ENCODE peak calls at places on chromosomes 11 and 22, in five cellular contexts. N, C, O, V and B are unnamed samples.

GRCh38 chr11:95505927-95506426 is 275.0 kb upstream of the SESN3 start:
- DNase-seq in N (peak; percentile 85), C (peak; percentile 89), O (no peak), V (no peak), B (peak; percentile 39)

GRCh38 chr11:128194226-128194625 is 393.1 kb downstream of the ETS1 start:
- DNase-seq in N (no peak), C (peak; percentile 30), O (no peak), V (no peak), B (no peak)

GRCh38 chr22:43090130-43090789 is 1.1 kb upstream of the TTLL1 start:
- DNase-seq in N (peak; percentile 80), C (peak; percentile 90), O (peak; percentile 32), V (no peak), B (no peak)

GRCh38 chr22:49827853-49828598 is at the start of gene BRD1:
- DNase-seq in N (peak; percentile 8), C (peak; percentile 77), O (peak; percentile 90), V (peak; percentile 85), B (no peak)

GRCh38 chr11:35798423-35798822 is 135.8 kb downstream of the TRIM44 start:
- DNase-seq in N (no peak), C (no peak), O (no peak), V (no peak), B (no peak)

GRCh38 chr11:130560000-130560852 is 111.8 kb downstream of the ADAMTS15 start:
- DNase-seq in N (no peak), C (peak; percentile 26), O (no peak), V (no peak), B (no peak)

GRCh38 chr11:64000026-64000739 is 13.9 kb downstream of the OTUB1 start:
- DNase-seq in N (peak; percentile 33), C (peak; percentile 84), O (peak; percentile 99), V (peak; percentile 88), B (no peak)

GRCh38 chr11:68012843-68013610 is 2.9 kb downstream of the ALDH3B1 start:
- DNase-seq in N (peak; percentile 94), C (peak; percentile 98), O (no peak), V (no peak), B (no peak)

GRCh38 chr11:77374611-77375031 is 73.1 kb upstream of the GDPD4 start:
- DNase-seq in N (peak; percentile 18), C (no peak), O (no peak), V (no peak), B (no peak)

GRCh38 chr11:76656087-76656531 is 14.4 kb downstream of the LRRC32 start:
- DNase-seq in N (no peak), C (no peak), O (no peak), V (no peak), B (no peak)

GRCh38 chr11:113796663-113797259 is 17.2 kb downstream of the CLDN25 start:
- DNase-seq in N (peak; percentile 58), C (peak; percentile 52), O (peak; percentile 64), V (no peak), B (no peak)

GRCh38 chr11:112884012-112884767 is 77.0 kb upstream of the NCAM1 start:
- DNase-seq in N (no peak), C (no peak), O (no peak), V (no peak), B (no peak)

GRCh38 chr11:109043318-109043717 is 378.4 kb downstream of the DDX10 start:
- DNase-seq in N (no peak), C (no peak), O (no peak), V (no peak), B (peak; percentile 12)

GRCh38 chr11:66454828-66455227 is 11.9 kb upstream of the PELI3 start:
- DNase-seq in N (no peak), C (no peak), O (no peak), V (no peak), B (no peak)

GRCh38 chr22:23137905-23138520 is 3.8 kb downstream of the RSPH14 start:
- DNase-seq in N (no peak), C (peak; percentile 8), O (no peak), V (no peak), B (no peak)

GRCh38 chr11:10941429-10941828 is 83.6 kb upstream of the ZBED5 start:
- DNase-seq in N (no peak), C (no peak), O (no peak), V (no peak), B (no peak)

GRCh38 chr11:84691830-84692229 is 935.3 kb downstream of the DLG2 start:
- DNase-seq in N (no peak), C (no peak), O (peak; percentile 17), V (no peak), B (no peak)

GRCh38 chr11:43810929-43811596 is 69.6 kb upstream of the ALKBH3 start:
- DNase-seq in N (no peak), C (peak; percentile 37), O (no peak), V (no peak), B (no peak)

GRCh38 chr11:28739489-28740280 is 631.5 kb downstream of the METTL15 start:
- DNase-seq in N (no peak), C (no peak), O (no peak), V (no peak), B (no peak)
- H3K4me3 ChIP-seq in N (no peak overlapping the region), C (no peak overlapping the region), O (no peak overlapping the region), V (no peak overlapping the region), B (no peak overlapping the region)

GRCh38 chr22:36729321-36729720 is 25.8 kb upstream of the CACNG2 start:
- DNase-seq in N (no peak), C (no peak), O (peak; percentile 37), V (no peak), B (no peak)
- H3K4me3 ChIP-seq in N (no peak overlapping the region), C (no peak overlapping the region), O (no peak overlapping the region), V (no peak overlapping the region), B (no peak overlapping the region)

GRCh38 chr11:27420217-27420616 is 52.4 kb downstream of the LGR4 start:
- DNase-seq in N (no peak), C (no peak), O (no peak), V (no peak), B (no peak)

GRCh38 chr11:27423125-27423524 is 49.5 kb downstream of the LGR4 start:
- DNase-seq in N (peak; percentile 17), C (peak; percentile 97), O (no peak), V (no peak), B (no peak)

GRCh38 chr11:27416568-27417176 is 53.7 kb upstream of the CCDC34 start:
- DNase-seq in N (no peak), C (no peak), O (no peak), V (no peak), B (no peak)

GRCh38 chr11:27421819-27422494 is 50.6 kb downstream of the LGR4 start:
- DNase-seq in N (no peak), C (no peak), O (no peak), V (no peak), B (no peak)

GRCh38 chr11:27420722-27421572 is 51.6 kb downstream of the LGR4 start:
- DNase-seq in N (no peak), C (peak; percentile 24), O (no peak), V (no peak), B (no peak)
- H3K4me3 ChIP-seq in N (no peak overlapping the region), C (no peak overlapping the region), O (no peak overlapping the region), V (no peak overlapping the region), B (no peak overlapping the region)

GRCh38 chr11:61919841-61920631 is 2.7 kb upstream of the RAB3IL1 start:
- DNase-seq in N (no peak), C (no peak), O (peak; percentile 31), V (no peak), B (peak; percentile 82)

GRCh38 chr11:61918251-61919112 is 1.1 kb upstream of the RAB3IL1 start:
- DNase-seq in N (no peak), C (peak; percentile 55), O (peak; percentile 49), V (no peak), B (no peak)

GRCh38 chr11:61917043-61917356 is 366 bp downstream of the RAB3IL1 start:
- DNase-seq in N (no peak), C (no peak), O (no peak), V (no peak), B (no peak)

GRCh38 chr11:61919113-61919840 is 1.9 kb upstream of the RAB3IL1 start:
- DNase-seq in N (no peak), C (no peak), O (peak; percentile 19), V (no peak), B (no peak)

DNA sequence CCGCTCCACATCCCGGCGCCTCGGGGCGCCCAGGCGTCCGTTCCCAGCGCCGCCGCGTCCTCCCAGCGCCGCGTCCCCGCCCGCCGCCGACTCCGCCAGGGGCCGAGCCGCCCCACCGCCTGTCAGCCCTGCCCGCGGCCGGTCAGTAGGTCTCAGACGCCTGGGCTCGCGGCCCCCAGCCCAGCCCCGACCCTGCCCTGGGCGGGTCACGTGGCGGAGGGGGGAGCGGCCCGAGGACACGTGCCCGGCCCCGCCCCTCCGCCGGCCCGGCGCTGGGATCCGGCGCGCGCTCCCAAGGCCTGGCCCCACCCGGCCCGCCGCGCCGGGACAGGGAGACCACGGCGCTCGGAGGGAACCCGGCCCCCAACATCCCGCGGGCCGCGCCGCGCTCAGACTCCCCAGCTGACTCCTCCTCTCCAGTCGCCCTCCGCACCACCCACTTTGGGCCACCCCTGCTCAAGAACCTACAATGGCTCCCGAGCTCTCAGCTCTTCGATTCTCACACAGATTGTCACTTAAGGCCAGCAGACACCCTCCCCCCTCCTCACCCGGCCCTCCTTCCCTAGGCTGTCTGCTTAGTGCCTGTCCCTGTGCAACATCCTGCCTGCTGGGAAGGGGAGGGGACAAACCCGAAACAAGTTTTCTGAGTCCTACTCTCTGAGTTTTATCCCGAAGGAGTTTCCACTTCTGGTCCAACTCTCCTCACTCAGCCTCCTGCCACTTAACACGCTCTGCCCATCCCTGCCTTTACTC is at the start of gene RAB3IL1:
- DNase-seq in N (no peak), C (peak; percentile 68), O (peak; percentile 99), V (peak; percentile 88), B (no peak)
- H3K4me3 ChIP-seq in N (peak within 1 kb of the TSS; percentile 45), C (peak within 1 kb of the TSS; percentile 68), O (peak within 1 kb of the TSS; percentile 53), V (peak within 1 kb of the TSS; percentile 67), B (peak within 1 kb of the TSS; percentile 79)

DNA sequence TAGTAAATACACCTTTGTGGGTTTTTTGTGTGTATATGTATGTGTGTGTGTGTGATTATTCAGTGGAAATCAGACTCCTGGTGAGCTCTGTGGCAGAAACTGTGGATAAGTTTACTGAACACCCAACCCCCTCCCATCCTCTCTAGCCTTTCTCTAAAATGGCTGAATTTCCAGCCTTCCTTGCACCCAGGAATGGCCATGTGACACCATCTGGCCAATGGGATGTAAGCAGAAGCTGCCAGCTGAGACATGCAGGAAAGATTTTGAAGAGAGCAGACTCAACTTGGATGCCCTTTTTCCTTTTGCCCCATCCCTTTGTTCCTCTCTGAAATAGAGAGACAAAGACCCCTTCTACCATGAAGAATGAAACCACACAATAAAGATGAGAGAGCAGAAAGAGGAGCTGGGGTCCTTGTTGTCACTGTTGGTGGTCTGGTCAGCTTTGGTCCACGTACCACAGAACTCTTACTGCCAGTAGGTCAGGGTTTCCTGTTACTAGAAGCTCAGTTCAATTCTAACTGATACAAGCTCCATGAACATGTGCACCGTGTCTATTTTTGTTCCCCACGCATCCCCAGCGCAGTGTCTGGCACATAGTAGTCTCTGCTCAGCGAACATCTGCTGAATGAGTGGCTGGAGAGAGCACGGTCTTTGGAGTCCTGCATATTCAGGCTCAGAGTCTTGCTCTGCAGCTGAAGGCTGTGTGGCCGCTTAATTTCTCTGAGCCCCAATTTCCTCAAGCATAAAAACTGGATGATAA is 57.5 kb downstream of the SEZ6L start:
- DNase-seq in N (no peak), C (no peak), O (no peak), V (no peak), B (no peak)
- H3K4me3 ChIP-seq in N (no peak overlapping the region), C (no peak overlapping the region), O (no peak overlapping the region), V (no peak overlapping the region), B (no peak overlapping the region)

DNA sequence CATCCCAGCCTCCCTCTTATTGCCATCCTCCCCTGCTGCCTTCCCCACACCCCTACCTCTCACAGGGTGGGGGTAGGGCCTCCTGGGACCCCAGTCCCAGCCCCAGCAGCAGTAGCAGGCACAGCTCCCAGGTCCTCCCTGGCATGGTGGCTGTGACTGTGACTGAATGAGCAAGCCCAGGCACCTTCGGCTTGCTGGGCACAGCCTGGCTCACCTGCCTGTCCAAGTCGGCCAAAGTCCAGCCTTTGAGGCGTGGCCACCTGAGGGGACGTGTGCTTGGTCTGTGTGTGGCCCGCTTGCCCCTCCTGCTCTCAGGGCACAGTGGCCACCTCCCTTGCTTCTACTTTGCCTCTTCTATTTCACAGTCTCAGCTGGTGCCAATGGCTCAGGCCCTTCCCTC is at the start of gene TREH:
- DNase-seq in N (no peak), C (no peak), O (no peak), V (no peak), B (no peak)
- H3K4me3 ChIP-seq in N (no peak within 1 kb of the TSS), C (no peak within 1 kb of the TSS), O (no peak within 1 kb of the TSS), V (no peak within 1 kb of the TSS), B (no peak within 1 kb of the TSS)